ENCODE peak calls at places on chromosomes 13 and 19, in ten cellular contexts. I, T, E, O, L, J, C, P, V and Z are unnamed samples.

GRCh38 chr13:77928909-77929308 is 10.3 kb upstream of the EDNRB start:
- DNase-seq in I (no peak), T (no peak), E (no peak), O (no peak), L (no peak), J (no peak), C (no peak), P (no peak), V (no peak), Z (no peak)

GRCh38 chr13:91375119-91375729 is 23.2 kb upstream of the GPC5 start:
- DNase-seq in I (no peak), T (no peak), E (no peak), O (no peak), L (no peak), J (no peak), C (peak; percentile 35), P (peak; percentile 30), V (no peak), Z (no peak)

GRCh38 chr13:73428137-73428536 is 369.3 kb downstream of the KLF5 start:
- DNase-seq in I (no peak), T (no peak), E (no peak), O (no peak), L (no peak), J (no peak), C (peak; percentile 74), P (peak; percentile 53), V (no peak), Z (no peak)

GRCh38 chr13:52414963-52415362 is 9.0 kb upstream of the THSD1 start:
- DNase-seq in I (no peak), T (peak; percentile 28), E (no peak), O (no peak), L (no peak), J (no peak), C (peak; percentile 61), P (peak; percentile 48), V (no peak), Z (no peak)

GRCh38 chr13:22642088-22642487 is 538.7 kb upstream of the SGCG start:
- DNase-seq in I (no peak), T (no peak), E (no peak), O (no peak), L (no peak), J (no peak), C (no peak), P (no peak), V (no peak), Z (no peak)

GRCh38 chr13:109344552-109345157 is 441.7 kb downstream of the IRS2 start:
- DNase-seq in I (no peak), T (no peak), E (no peak), O (no peak), L (no peak), J (no peak), C (peak; percentile 36), P (peak; percentile 23), V (no peak), Z (no peak)

GRCh38 chr13:73544175-73544574 is 485.4 kb downstream of the KLF5 start:
- DNase-seq in I (no peak), T (no peak), E (no peak), O (no peak), L (no peak), J (no peak), C (no peak), P (no peak), V (no peak), Z (no peak)

GRCh38 chr19:51030631-51031030 is 4.2 kb downstream of the KLK12 start:
- DNase-seq in I (no peak), T (no peak), E (no peak), O (no peak), L (peak; percentile 7), J (no peak), C (no peak), P (no peak), V (no peak), Z (no peak)

GRCh38 chr13:76455960-76456359 is 430.2 kb downstream of the KCTD12 start:
- DNase-seq in I (no peak), T (no peak), E (no peak), O (no peak), L (no peak), J (no peak), C (peak; percentile 33), P (peak; percentile 78), V (no peak), Z (no peak)

GRCh38 chr13:24683833-24684599 is 3.8 kb downstream of the ATP12A start:
- DNase-seq in I (peak; percentile 43), T (no peak), E (no peak), O (peak; percentile 72), L (peak; percentile 78), J (no peak), C (peak; percentile 64), P (peak; percentile 27), V (peak; percentile 73), Z (no peak)

GRCh38 chr13:60627071-60627686 is 230.2 kb downstream of the TDRD3 start:
- DNase-seq in I (peak; percentile 6), T (no peak), E (no peak), O (no peak), L (no peak), J (no peak), C (peak; percentile 48), P (peak; percentile 2), V (peak; percentile 58), Z (no peak)

GRCh38 chr19:36331353-36332228 is 47.4 kb downstream of the ZFP14 start:
- DNase-seq in I (peak; percentile 93), T (peak; percentile 96), E (peak; percentile 88), O (peak; percentile 68), L (peak; percentile 69), J (peak; percentile 24), C (peak; percentile 96), P (peak; percentile 95), V (peak; percentile 98), Z (peak; percentile 87)
- TF ChIP-seq CTCF in I (no peak), T (peak; percentile 22), E (no peak), O (no peak), L (no peak), J (no peak), C (no peak), P (no peak), V (no peak), Z (no peak)

GRCh38 chr19:35365303-35365702 is 5.6 kb upstream of the GPR42 start:
- DNase-seq in I (no peak), T (no peak), E (no peak), O (no peak), L (no peak), J (no peak), C (no peak), P (no peak), V (peak; percentile 21), Z (peak; percentile 22)
- H3K27ac ChIP-seq in I (no peak overlapping the region), T (no peak overlapping the region), E (no peak overlapping the region), O (no peak overlapping the region), L (no peak overlapping the region), J (no peak overlapping the region), C (no peak overlapping the region), P (no peak overlapping the region), V (no peak overlapping the region), Z (no peak overlapping the region)

GRCh38 chr19:12986726-12987125 is 8.5 kb upstream of the NFIX start:
- DNase-seq in I (no peak), T (no peak), E (no peak), O (no peak), L (no peak), J (no peak), C (no peak), P (no peak), V (no peak), Z (no peak)

GRCh38 chr19:12985049-12985776 is 10.1 kb upstream of the NFIX start:
- DNase-seq in I (peak; percentile 69), T (peak; percentile 80), E (no peak), O (peak; percentile 88), L (no peak), J (no peak), C (no peak), P (peak; percentile 56), V (peak; percentile 85), Z (peak; percentile 88)

GRCh38 chr19:12987781-12988180 is 7.5 kb upstream of the NFIX start:
- DNase-seq in I (no peak), T (no peak), E (no peak), O (no peak), L (no peak), J (no peak), C (no peak), P (no peak), V (no peak), Z (no peak)

GRCh38 chr19:12984683-12985048 is 10.6 kb upstream of the NFIX start:
- DNase-seq in I (no peak), T (no peak), E (no peak), O (no peak), L (no peak), J (no peak), C (no peak), P (no peak), V (no peak), Z (no peak)

GRCh38 chr19:12987190-12987589 is 8.1 kb upstream of the NFIX start:
- DNase-seq in I (no peak), T (no peak), E (no peak), O (no peak), L (no peak), J (no peak), C (no peak), P (no peak), V (no peak), Z (no peak)
- H3K27me3 ChIP-seq in I (no peaks in the 10 kb centered on the region), T (no peaks in the 10 kb centered on the region), E (no peaks in the 10 kb centered on the region), O (no peaks in the 10 kb centered on the region), L (no peaks in the 10 kb centered on the region), J (no peaks in the 10 kb centered on the region), C (peaks cover 100% of the 10 kb centered on the region), P (no peaks in the 10 kb centered on the region), V (no peaks in the 10 kb centered on the region), Z (no peaks in the 10 kb centered on the region)

GRCh38 chr19:2478324-2478755 is 2.4 kb downstream of the GADD45B start:
- DNase-seq in I (peak; percentile 39), T (peak; percentile 89), E (no peak), O (peak; percentile 83), L (peak; percentile 87), J (peak; percentile 36), C (peak; percentile 79), P (peak; percentile 84), V (peak; percentile 75), Z (no peak)

GRCh38 chr19:2476451-2477140 is 669 bp downstream of the GADD45B start:
- DNase-seq in I (peak; percentile 54), T (no peak), E (peak; percentile 71), O (peak; percentile 67), L (peak; percentile 77), J (no peak), C (peak; percentile 66), P (no peak), V (peak; percentile 75), Z (no peak)

GRCh38 chr19:2477732-2478191 is 1.8 kb downstream of the GADD45B start:
- DNase-seq in I (peak; percentile 49), T (no peak), E (peak; percentile 56), O (peak; percentile 54), L (no peak), J (no peak), C (peak; percentile 59), P (peak; percentile 58), V (no peak), Z (no peak)

GRCh38 chr19:2475702-2476450 is at the start of gene GADD45B:
- DNase-seq in I (peak; percentile 98), T (peak; percentile 96), E (peak; percentile 99), O (peak; percentile 98), L (peak; percentile 99), J (peak; percentile 89), C (peak; percentile 99), P (peak; percentile 99), V (peak; percentile 99), Z (no peak)

DNA sequence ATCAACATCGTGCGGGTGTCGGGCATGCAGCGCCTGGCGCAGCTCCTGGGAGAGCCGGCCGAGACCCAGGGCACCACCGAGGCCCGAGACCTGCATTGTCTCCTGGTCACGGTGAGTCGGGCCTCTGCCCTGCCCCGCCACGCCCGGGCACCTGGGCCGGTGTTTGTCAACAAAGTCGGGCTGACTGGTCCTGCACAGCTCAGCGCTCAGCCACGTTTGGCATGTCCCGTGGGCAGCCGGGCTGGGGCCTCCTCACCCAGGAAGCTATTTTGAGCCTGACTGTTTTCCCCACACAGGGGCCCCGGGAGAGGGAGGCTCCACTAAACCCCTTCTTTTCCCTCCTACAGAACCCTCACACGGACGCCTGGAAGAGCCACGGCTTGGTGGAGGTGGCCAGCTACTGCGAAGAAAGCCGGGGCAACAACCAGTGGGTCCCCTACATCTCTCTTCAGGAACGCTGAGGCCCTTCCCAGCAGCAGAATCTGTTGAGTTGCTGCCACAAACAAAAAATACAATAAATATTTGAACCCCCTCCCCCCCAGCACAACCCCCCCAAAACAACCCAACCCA is 1.3 kb downstream of the GADD45B start:
- DNase-seq in I (peak; percentile 61), T (no peak), E (peak; percentile 56), O (peak; percentile 73), L (peak; percentile 79), J (no peak), C (peak; percentile 34), P (no peak), V (no peak), Z (no peak)
- TF ChIP-seq CTCF in I (no peak), T (no peak), E (no peak), O (no peak), L (no peak), J (no peak), C (no peak), P (no peak), V (no peak), Z (no peak)